ENCODE peak calls at places on chromosomes 7 and 10, in eight cellular contexts. M, T, E, W, I, V, Y and G are unnamed samples.
A peak's percentile ranks its signal among the peaks of the same experiment; 100 is the strongest.

GRCh38 chr10:6843477-6843876 is 263.4 kb upstream of the PRKCQ start:
- DNase-seq in E (no peak), M (no peak), Y (no peak), W (no peak), V (no peak), I (peak; percentile 4), T (no peak), G (no peak)

GRCh38 chr7:151658778-151659177 is 139.1 kb upstream of the RHEB start:
- DNase-seq in T (no peak), I (no peak), V (no peak), Y (no peak), M (no peak), W (peak; percentile 42), E (no peak), G (no peak)

GRCh38 chr7:27144799-27145166 is 1.3 kb upstream of the HOXA5 start:
- DNase-seq in I (no peak), W (no peak), E (peak; percentile 44), V (no peak), T (no peak), M (no peak), Y (no peak), G (no peak)

GRCh38 chr10:130808686-130809085 is 502.8 kb downstream of the TCERG1L start:
- DNase-seq in Y (no peak), V (no peak), T (no peak), I (no peak), M (no peak), E (no peak), W (no peak), G (no peak)

GRCh38 chr10:4725917-4726606 is 99.9 kb upstream of the AKR1E2 start:
- DNase-seq in W (peak; percentile 98), E (no peak), M (no peak), T (no peak), V (peak; percentile 78), Y (peak; percentile 55), I (no peak), G (no peak)

GRCh38 chr7:100489824-100490223 is 6.1 kb downstream of the NYAP1 start:
- DNase-seq in V (peak; percentile 50), T (no peak), W (peak; percentile 35), M (peak; percentile 72), Y (no peak), E (peak; percentile 76), I (peak; percentile 76), G (no peak)

GRCh38 chr7:19558527-19558926 is 150.3 kb downstream of the POLR1F start:
- DNase-seq in I (no peak), Y (no peak), E (no peak), V (no peak), T (no peak), W (no peak), M (no peak), G (no peak)

GRCh38 chr10:110512461-110513187 is 14.9 kb downstream of the DUSP5 start:
- DNase-seq in Y (no peak), T (no peak), V (no peak), M (no peak), W (peak; percentile 94), E (no peak), I (no peak), G (no peak)

GRCh38 chr7:43636093-43636492 is 53.2 kb downstream of the STK17A start:
- DNase-seq in I (peak; percentile 34), V (no peak), E (no peak), T (no peak), Y (peak; percentile 75), M (no peak), W (peak; percentile 97), G (no peak)

GRCh38 chr7:31033674-31034073 is 18.4 kb upstream of the ADCYAP1R1 start:
- DNase-seq in W (no peak), Y (no peak), I (no peak), E (no peak), M (no peak), T (no peak), V (no peak), G (no peak)

GRCh38 chr7:130358471-130358870 is 13.9 kb downstream of the CPA5 start:
- DNase-seq in T (no peak), V (no peak), W (no peak), M (no peak), E (no peak), I (no peak), Y (no peak), G (no peak)

GRCh38 chr10:30434273-30435067 is 486 bp downstream of the MAP3K8 start:
- DNase-seq in M (no peak), W (peak; percentile 48), V (no peak), I (peak; percentile 91), E (peak; percentile 84), Y (no peak), T (peak; percentile 86), G (peak; percentile 49)

GRCh38 chr7:132140341-132140740 is 435.9 kb downstream of the PLXNA4 start:
- DNase-seq in M (no peak), W (no peak), Y (no peak), V (no peak), I (no peak), T (no peak), E (no peak), G (no peak)

GRCh38 chr10:18880530-18880929 is 168.1 kb upstream of the MALRD1 start:
- DNase-seq in I (no peak), W (no peak), T (no peak), Y (no peak), V (no peak), E (no peak), M (peak; percentile 7), G (no peak)

GRCh38 chr10:47318706-47319105 is 3.5 kb upstream of the GDF2 start:
- DNase-seq in Y (no peak), E (no peak), T (no peak), I (no peak), V (no peak), W (no peak), M (no peak), G (no peak)

GRCh38 chr7:99108615-99109014 is 35.3 kb downstream of the SMURF1 start:
- DNase-seq in E (no peak), I (no peak), V (no peak), Y (no peak), T (no peak), W (peak; percentile 74), M (no peak), G (no peak)

GRCh38 chr7:83749495-83749894 is 100.6 kb upstream of the SEMA3E start:
- DNase-seq in M (no peak), W (no peak), V (no peak), T (no peak), E (no peak), Y (no peak), I (no peak), G (no peak)

GRCh38 chr10:117694251-117694650 is 151.7 kb downstream of the EMX2 start:
- DNase-seq in Y (no peak), T (no peak), E (no peak), I (no peak), V (no peak), M (no peak), W (no peak), G (no peak)

GRCh38 chr10:117698809-117699208 is 156.3 kb downstream of the EMX2 start:
- DNase-seq in V (no peak), M (no peak), Y (no peak), I (no peak), T (no peak), W (no peak), E (no peak), G (no peak)

GRCh38 chr10:117697402-117697801 is 154.9 kb downstream of the EMX2 start:
- DNase-seq in W (no peak), E (no peak), I (no peak), V (no peak), M (no peak), T (no peak), Y (no peak), G (no peak)

DNA sequence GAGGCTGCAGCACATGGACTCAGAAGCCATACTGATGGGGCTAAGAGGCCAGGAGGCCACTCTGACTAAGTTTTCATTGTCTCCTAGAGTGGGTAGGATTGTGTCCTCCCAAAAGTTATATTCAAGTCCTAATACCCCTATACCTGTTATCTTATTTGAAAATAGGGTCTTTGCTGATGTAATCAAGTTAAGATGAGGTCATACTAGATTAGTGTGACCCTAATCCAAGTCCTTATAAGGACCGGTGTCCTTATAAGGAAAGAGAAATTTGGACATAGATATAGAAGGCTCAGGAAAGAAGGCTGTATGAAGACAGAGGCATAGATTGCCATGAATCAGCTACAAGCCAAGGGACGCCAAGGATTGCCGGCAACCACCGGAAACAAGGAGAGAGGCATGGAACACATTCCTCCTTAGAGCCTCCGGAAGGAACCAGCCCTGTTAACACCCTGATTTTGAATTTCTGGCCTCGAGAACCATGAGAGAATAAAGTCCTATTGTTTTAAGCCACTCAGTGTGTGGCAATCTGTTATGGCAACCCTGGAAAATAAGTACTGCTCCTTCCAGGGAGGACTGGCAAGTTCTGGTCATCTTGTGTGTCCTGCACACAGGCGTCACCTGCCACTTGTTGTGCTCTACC is 157.0 kb downstream of the EMX2 start:
- DNase-seq in I (no peak), V (no peak), T (no peak), Y (no peak), W (no peak), E (no peak), M (no peak), G (no peak)
- H3K36me3 ChIP-seq in I (no peaks in the 10 kb centered on the region), V (no peaks in the 10 kb centered on the region), T (no peaks in the 10 kb centered on the region), Y (no peaks in the 10 kb centered on the region), W (no peaks in the 10 kb centered on the region), E (no peaks in the 10 kb centered on the region), M (no peaks in the 10 kb centered on the region), G (no peaks in the 10 kb centered on the region)

GRCh38 chr7:138882249-138882648 is 84.3 kb upstream of the ATP6V0A4 start:
- DNase-seq in I (no peak), M (no peak), Y (no peak), T (no peak), W (no peak), V (no peak), E (no peak), G (no peak)
- H3K36me3 ChIP-seq in I (no peaks in the 10 kb centered on the region), M (peaks cover 2% of the 10 kb centered on the region), Y (no peaks in the 10 kb centered on the region), T (no peaks in the 10 kb centered on the region), W (no peaks in the 10 kb centered on the region), V (peaks cover 2% of the 10 kb centered on the region), E (no peaks in the 10 kb centered on the region), G (no peaks in the 10 kb centered on the region)

GRCh38 chr10:119058005-119058404 is 22.6 kb downstream of the EIF3A start:
- DNase-seq in I (no peak), Y (no peak), M (no peak), E (no peak), T (no peak), W (no peak), V (no peak), G (no peak)
- H3K36me3 ChIP-seq in I (peaks cover 26% of the 10 kb centered on the region), Y (peaks cover 46% of the 10 kb centered on the region), M (peaks cover 94% of the 10 kb centered on the region), E (peaks cover 24% of the 10 kb centered on the region), T (peaks cover 9% of the 10 kb centered on the region), W (peaks cover 23% of the 10 kb centered on the region), V (peaks cover 22% of the 10 kb centered on the region), G (peaks cover 100% of the 10 kb centered on the region)

DNA sequence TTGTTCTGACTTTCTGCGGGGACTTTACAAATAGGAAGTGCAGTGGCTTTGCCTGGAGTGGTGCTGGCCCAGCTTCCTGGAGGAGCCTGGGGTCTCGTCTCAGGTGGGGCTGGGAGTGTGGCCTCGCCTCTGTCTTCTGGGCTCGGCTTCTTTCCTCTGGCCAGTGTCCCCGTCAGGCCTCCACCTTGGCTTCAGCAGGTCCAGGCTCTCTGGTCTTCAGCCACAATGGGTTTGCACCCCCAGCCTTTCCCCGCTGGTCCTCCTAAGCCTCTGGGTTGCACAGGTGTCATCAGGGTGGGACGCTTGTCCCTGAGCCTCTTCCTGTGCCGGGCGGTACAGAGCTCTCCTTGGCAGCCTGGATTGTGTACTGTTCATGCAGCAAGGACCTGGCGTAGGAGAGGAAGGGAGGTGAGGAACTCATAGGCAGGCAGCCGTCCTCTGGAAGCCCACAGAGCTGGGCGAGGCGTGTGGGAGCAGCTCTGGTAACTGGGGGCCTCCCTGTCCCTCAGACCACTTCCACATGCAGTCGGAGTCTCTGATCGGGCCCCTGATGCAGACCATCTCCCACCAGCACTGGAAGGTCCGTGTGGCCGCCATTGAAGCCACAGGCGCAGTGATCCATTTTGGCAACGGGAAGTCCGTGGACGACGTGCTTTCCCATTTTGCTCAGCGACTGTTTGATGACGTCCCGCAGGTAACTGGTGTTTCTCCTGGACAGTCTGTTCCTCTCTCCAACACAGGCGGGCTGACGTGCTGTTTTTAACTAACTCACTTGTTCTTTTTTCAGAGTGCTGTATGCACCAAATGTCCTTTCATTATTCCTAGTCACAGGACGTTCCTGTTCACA is 2.3 kb upstream of the PRKAR1B start:
- DNase-seq in Y (no peak), W (no peak), V (no peak), E (no peak), I (no peak), T (no peak), M (no peak), G (no peak)
- H3K36me3 ChIP-seq in Y (peaks cover 20% of the 10 kb centered on the region), W (no peaks in the 10 kb centered on the region), V (peaks cover 11% of the 10 kb centered on the region), E (no peaks in the 10 kb centered on the region), I (no peaks in the 10 kb centered on the region), T (no peaks in the 10 kb centered on the region), M (peaks cover 24% of the 10 kb centered on the region), G (peaks cover 49% of the 10 kb centered on the region)